ENCODE peak calls at places on chromosomes 6 and 20, in ten cellular contexts. K, A, Y, N, T, B, S, Q, U and M are unnamed samples.

GRCh38 chr6:34359438-34360158 is 32.9 kb downstream of the NUDT3 start:
- DNase-seq in T (no peak), S (peak; percentile 58), K (no peak), B (no peak), A (no peak), U (no peak), Y (no peak), N (no peak), Q (no peak), M (no peak)

GRCh38 chr20:46088409-46089075 is 1.2 kb downstream of the NCOA5 start:
- DNase-seq in U (no peak), N (no peak), Q (no peak), B (no peak), Y (no peak), A (no peak), S (peak; percentile 8), K (no peak), T (no peak), M (no peak)

GRCh38 chr20:35286077-35286898 is 1.7 kb upstream of the EIF6 start:
- DNase-seq in Y (no peak), N (no peak), B (no peak), K (peak; percentile 54), T (no peak), S (no peak), U (no peak), Q (no peak), A (no peak), M (no peak)

GRCh38 chr6:9851541-9852380 is 563.1 kb downstream of the TFAP2A start:
- DNase-seq in S (peak; percentile 9), U (no peak), B (no peak), N (no peak), K (no peak), T (no peak), Q (no peak), Y (no peak), A (no peak), M (peak; percentile 54)

GRCh38 chr20:49888341-49889244 is 26.7 kb downstream of the SPATA2 start:
- DNase-seq in B (peak; percentile 81), K (peak; percentile 59), U (peak; percentile 21), Y (no peak), A (peak; percentile 81), T (no peak), S (peak; percentile 56), N (peak; percentile 56), Q (peak; percentile 48), M (peak; percentile 66)

GRCh38 chr6:155461636-155462035 is 6.0 kb upstream of the NOX3 start:
- DNase-seq in A (no peak), S (peak; percentile 34), Q (no peak), U (no peak), Y (no peak), T (no peak), B (no peak), K (no peak), N (no peak), M (no peak)

GRCh38 chr6:96520039-96520850 is 1.4 kb upstream of the UFL1 start:
- DNase-seq in T (no peak), B (no peak), N (peak; percentile 62), S (peak; percentile 35), K (peak; percentile 59), Y (peak; percentile 63), A (no peak), Q (peak; percentile 54), U (no peak), M (no peak)

GRCh38 chr6:116244284-116244683 is 9.6 kb downstream of the TSPYL4 start:
- DNase-seq in S (no peak), B (no peak), N (peak; percentile 40), U (no peak), K (no peak), T (no peak), Q (no peak), A (no peak), Y (no peak), M (no peak)

GRCh38 chr6:91834813-91835212 is 1247.9 kb upstream of the MAP3K7 start:
- DNase-seq in Y (no peak), U (no peak), N (no peak), T (no peak), K (no peak), S (no peak), Q (no peak), B (no peak), A (no peak), M (no peak)

GRCh38 chr20:23232219-23232581 is 118.4 kb upstream of the NXT1 start:
- DNase-seq in A (no peak), S (no peak), K (no peak), N (no peak), U (no peak), Q (no peak), T (no peak), Y (no peak), B (no peak), M (no peak)

GRCh38 chr20:47244451-47244850 is 112.0 kb downstream of the ZMYND8 start:
- DNase-seq in A (no peak), T (no peak), Y (no peak), B (no peak), S (no peak), U (no peak), Q (no peak), N (no peak), K (no peak), M (no peak)

GRCh38 chr6:37624606-37625574 is 72.8 kb downstream of the MDGA1 start:
- DNase-seq in A (no peak), B (peak; percentile 87), K (peak; percentile 87), Y (peak; percentile 53), U (peak; percentile 15), Q (peak; percentile 59), T (peak; percentile 64), N (peak; percentile 88), S (no peak), M (no peak)

GRCh38 chr6:13762648-13763441 is 51.2 kb upstream of the RANBP9 start:
- DNase-seq in U (peak; percentile 24), K (peak; percentile 31), S (peak; percentile 90), T (no peak), A (no peak), Q (no peak), B (no peak), N (no peak), Y (no peak), M (no peak)

GRCh38 chr20:62776692-62777527 is 19.4 kb upstream of the MRGBP start:
- DNase-seq in Y (no peak), K (peak; percentile 58), T (no peak), U (peak; percentile 51), A (no peak), S (peak; percentile 13), Q (peak; percentile 45), N (peak; percentile 60), B (peak; percentile 85), M (no peak)

GRCh38 chr6:28985396-28986164 is 19.5 kb downstream of the ZNF311 start:
- DNase-seq in K (peak; percentile 88), S (peak; percentile 98), B (peak; percentile 83), T (peak; percentile 70), A (peak; percentile 91), Q (peak; percentile 85), Y (peak; percentile 88), U (no peak), N (peak; percentile 86), M (peak; percentile 96)

GRCh38 chr20:51862796-51863195 is 60.5 kb upstream of the SALL4 start:
- DNase-seq in T (no peak), Y (no peak), N (no peak), U (no peak), K (no peak), S (peak; percentile 18), Q (no peak), B (no peak), A (no peak), M (no peak)

DNA sequence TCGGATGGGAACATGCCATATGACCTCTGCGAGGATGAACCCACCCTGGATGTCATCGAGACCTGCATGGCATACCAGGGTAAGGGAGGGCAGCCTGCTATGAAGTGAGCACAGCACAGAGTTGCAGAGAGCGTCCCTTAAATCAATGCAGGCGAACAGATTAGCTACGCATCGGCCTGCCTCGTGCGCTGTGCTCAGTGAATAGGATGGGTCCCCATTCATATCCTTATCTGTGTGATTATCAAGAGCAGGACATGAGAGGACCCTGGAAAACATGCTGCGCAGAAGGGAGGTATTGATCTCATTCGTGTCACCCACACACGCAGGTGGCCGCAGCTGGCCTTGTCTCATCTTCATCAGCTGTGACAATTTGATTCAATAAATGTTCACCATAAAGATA is 25.6 kb upstream of the FAM83D start:
- DNase-seq in A (no peak), S (no peak), B (peak; percentile 61), N (no peak), T (no peak), K (no peak), Y (no peak), U (no peak), Q (no peak), M (no peak)
- H3K36me3 ChIP-seq in A (no peaks in the 10 kb centered on the region), S (no peaks in the 10 kb centered on the region), B (peaks cover 6% of the 10 kb centered on the region), N (peaks cover 25% of the 10 kb centered on the region), T (peaks cover 7% of the 10 kb centered on the region), K (no peaks in the 10 kb centered on the region), Y (no peaks in the 10 kb centered on the region), U (peaks cover 61% of the 10 kb centered on the region), Q (no peaks in the 10 kb centered on the region), M (no peaks in the 10 kb centered on the region)

DNA sequence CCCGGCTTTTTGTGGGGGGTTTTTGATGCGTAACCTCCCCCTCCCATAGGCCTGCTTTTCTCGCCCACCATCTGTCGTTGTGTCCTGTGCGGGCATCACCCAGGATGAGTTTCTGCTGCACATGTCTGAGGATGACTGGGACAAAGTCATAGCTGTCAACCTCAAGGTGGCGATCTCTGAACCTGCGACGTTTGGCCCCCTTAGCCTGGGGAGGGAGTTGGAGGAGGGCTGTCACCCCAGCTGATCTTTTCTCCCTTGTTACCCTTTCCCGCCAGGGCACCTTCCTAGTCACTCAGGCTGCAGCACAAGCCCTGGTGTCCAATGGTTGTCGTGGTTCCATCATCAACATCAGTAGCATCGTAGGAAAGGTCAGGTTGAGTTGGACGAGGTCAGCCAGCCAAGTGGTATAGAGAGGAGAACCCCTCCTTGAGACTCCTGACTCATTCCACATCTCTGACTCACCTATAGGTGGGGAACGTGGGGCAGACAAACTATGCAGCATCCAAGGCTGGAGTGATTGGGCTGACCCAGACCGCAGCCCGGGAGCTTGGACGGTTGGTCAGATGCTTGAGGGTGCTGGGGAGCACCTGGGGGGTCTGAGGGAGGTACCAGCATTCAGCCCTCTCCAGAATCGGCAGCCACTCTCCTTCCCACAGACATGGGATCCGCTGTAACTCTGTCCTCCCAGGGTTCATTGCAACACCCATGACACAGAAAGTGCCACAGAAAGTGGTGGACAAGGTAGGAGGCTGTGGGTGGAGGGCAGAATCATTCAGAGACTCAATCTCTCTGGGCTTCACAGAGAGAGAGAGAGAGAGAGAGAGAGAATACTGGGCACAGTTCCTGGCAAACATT is 944 bp downstream of the HSD17B8 start:
- DNase-seq in U (no peak), S (peak; percentile 64), T (no peak), Y (no peak), A (no peak), Q (no peak), K (no peak), B (peak; percentile 75), N (no peak), M (no peak)
- H3K4me1 ChIP-seq in U (peaks cover 59% of the 10 kb centered on the region), S (peaks cover 34% of the 10 kb centered on the region), T (peaks cover 55% of the 10 kb centered on the region), Y (peaks cover 25% of the 10 kb centered on the region), A (peaks cover 31% of the 10 kb centered on the region), Q (peaks cover 72% of the 10 kb centered on the region), K (peaks cover 15% of the 10 kb centered on the region), B (peaks cover 35% of the 10 kb centered on the region), N (peaks cover 43% of the 10 kb centered on the region), M (peaks cover 10% of the 10 kb centered on the region)

GRCh38 chr20:17946572-17947473 is 21.8 kb downstream of the SNX5 start:
- DNase-seq in U (no peak), A (no peak), N (no peak), K (no peak), B (no peak), Y (no peak), T (no peak), Q (no peak), S (no peak), M (no peak)
- H3K36me3 ChIP-seq in U (peaks cover 66% of the 10 kb centered on the region), A (peaks cover 53% of the 10 kb centered on the region), N (peaks cover 100% of the 10 kb centered on the region), K (peaks cover 35% of the 10 kb centered on the region), B (no peaks in the 10 kb centered on the region), Y (peaks cover 6% of the 10 kb centered on the region), T (peaks cover 85% of the 10 kb centered on the region), Q (peaks cover 5% of the 10 kb centered on the region), S (peaks cover 62% of the 10 kb centered on the region), M (peaks cover 52% of the 10 kb centered on the region)

GRCh38 chr6:136777651-136778050 is 14.6 kb downstream of the MAP3K5 start:
- DNase-seq in T (no peak), U (no peak), Y (no peak), N (no peak), B (no peak), K (no peak), Q (no peak), A (no peak), S (no peak), M (no peak)
- H3K4me1 ChIP-seq in T (peaks cover 67% of the 10 kb centered on the region), U (peaks cover 24% of the 10 kb centered on the region), Y (peaks cover 23% of the 10 kb centered on the region), N (peaks cover 22% of the 10 kb centered on the region), B (peaks cover 33% of the 10 kb centered on the region), K (no peaks in the 10 kb centered on the region), Q (peaks cover 44% of the 10 kb centered on the region), A (peaks cover 2% of the 10 kb centered on the region), S (peaks cover 9% of the 10 kb centered on the region), M (no peaks in the 10 kb centered on the region)